ENCODE peak calls at places on chromosomes 13 and 19, in nine cellular contexts. W is MM.1S, G is psoas muscle, R is left ventricle myocardium inferior, D is AG04450, V is ovary, T is MG63, H is cardiac muscle cell, U is Karpas-422. B is an unnamed sample.

GRCh38 chr19:6489278-6490061 is 7.9 kb upstream of the DENND1C start:
- DNase-seq in W (peak; percentile 58), G (no peak), R (no peak), D (no peak), V (no peak), T (no peak), H (no peak), U (peak; percentile 90), B (no peak)

GRCh38 chr13:89383891-89384290 is 1712.7 kb downstream of the SLITRK5 start:
- DNase-seq in W (no peak), G (no peak), R (no peak), D (no peak), V (no peak), T (no peak), H (no peak), U (no peak), B (no peak)

GRCh38 chr19:1408300-1409203 is 1.2 kb downstream of the DAZAP1 start:
- DNase-seq in W (peak; percentile 59), G (peak; percentile 77), R (peak; percentile 59), D (no peak), V (peak; percentile 68), T (no peak), H (peak; percentile 70), U (peak; percentile 80), B (peak; percentile 40)

GRCh38 chr19:12757544-12758274 is 6.1 kb downstream of the BEST2 start:
- DNase-seq in W (peak; percentile 40), G (peak; percentile 85), R (peak; percentile 61), D (no peak), V (peak; percentile 84), T (peak; percentile 71), H (peak; percentile 76), U (peak; percentile 85), B (peak; percentile 80)

GRCh38 chr19:45469835-45470146 is 2.0 kb downstream of the FOSB start:
- DNase-seq in W (peak; percentile 85), G (no peak), R (no peak), D (no peak), V (no peak), T (peak; percentile 82), H (peak; percentile 95), U (peak; percentile 95), B (peak; percentile 96)

GRCh38 chr13:73158851-73159250 is 100.0 kb downstream of the KLF5 start:
- DNase-seq in W (no peak), G (no peak), R (no peak), D (peak; percentile 30), V (no peak), T (peak; percentile 24), H (no peak), U (no peak), B (no peak)

GRCh38 chr13:66556306-66556705 is 673.8 kb downstream of the PCDH9 start:
- DNase-seq in W (no peak), G (no peak), R (no peak), D (no peak), V (no peak), T (no peak), H (no peak), U (no peak), B (no peak)

GRCh38 chr13:47085346-47085745 is 188.5 kb upstream of the HTR2A start:
- DNase-seq in W (no peak), G (no peak), R (no peak), D (no peak), V (no peak), T (no peak), H (no peak), U (no peak), B (no peak)

GRCh38 chr13:95559100-95559499 is 6.6 kb downstream of the CLDN10 start:
- DNase-seq in W (no peak), G (no peak), R (no peak), D (no peak), V (no peak), T (no peak), H (no peak), U (no peak), B (no peak)

GRCh38 chr19:47028372-47028672 is 8.7 kb downstream of the NPAS1 start:
- DNase-seq in W (no peak), G (no peak), R (no peak), D (no peak), V (no peak), T (no peak), H (no peak), U (no peak), B (no peak)

GRCh38 chr19:6103217-6103644 is 7.1 kb downstream of the RFX2 start:
- DNase-seq in W (no peak), G (peak; percentile 72), R (peak; percentile 72), D (peak; percentile 56), V (peak; percentile 72), T (peak; percentile 95), H (no peak), U (no peak), B (peak; percentile 44)

GRCh38 chr13:54232700-54233099 is 1204.1 kb downstream of the OLFM4 start:
- DNase-seq in W (no peak), G (no peak), R (no peak), D (no peak), V (no peak), T (no peak), H (no peak), U (no peak), B (no peak)

GRCh38 chr13:49935171-49936084 is 712 bp downstream of the SPRYD7 start:
- DNase-seq in W (peak; percentile 45), G (no peak), R (peak; percentile 36), D (no peak), V (no peak), T (peak; percentile 78), H (no peak), U (peak; percentile 65), B (peak; percentile 63)

GRCh38 chr19:34260771-34261173 is 6.4 kb downstream of the GARRE1 start:
- DNase-seq in W (no peak), G (no peak), R (no peak), D (no peak), V (no peak), T (no peak), H (peak; percentile 22), U (no peak), B (no peak)

GRCh38 chr19:16509141-16510061 is 13.2 kb downstream of the C19orf44 start:
- DNase-seq in W (no peak), G (no peak), R (peak; percentile 44), D (peak; percentile 20), V (no peak), T (no peak), H (no peak), U (no peak), B (peak; percentile 91)

DNA sequence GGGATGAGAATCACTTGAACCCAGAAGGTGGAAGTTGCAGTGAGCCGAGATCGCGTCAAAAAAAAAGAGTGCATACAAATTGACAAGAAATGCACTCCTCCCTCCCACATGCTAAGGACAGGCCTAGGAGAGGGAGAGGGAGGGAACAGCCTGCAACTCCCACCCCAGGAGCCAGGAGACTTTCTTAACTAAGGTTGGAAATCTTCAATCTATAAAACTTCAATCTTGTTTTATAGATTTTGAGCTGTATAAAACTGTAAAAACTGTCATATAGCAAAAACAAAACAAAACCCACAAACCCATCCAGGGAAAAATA is 1.3 kb upstream of the SYCN start:
- DNase-seq in W (no peak), G (no peak), R (no peak), D (no peak), V (no peak), T (no peak), H (no peak), U (no peak), B (no peak)
- H3K4me3 ChIP-seq in W (no peak overlapping the region), G (no peak overlapping the region), R (no peak overlapping the region), D (no peak overlapping the region), V (no peak overlapping the region), T (no peak overlapping the region), H (no peak overlapping the region), U (no peak overlapping the region), B (no peak overlapping the region)

DNA sequence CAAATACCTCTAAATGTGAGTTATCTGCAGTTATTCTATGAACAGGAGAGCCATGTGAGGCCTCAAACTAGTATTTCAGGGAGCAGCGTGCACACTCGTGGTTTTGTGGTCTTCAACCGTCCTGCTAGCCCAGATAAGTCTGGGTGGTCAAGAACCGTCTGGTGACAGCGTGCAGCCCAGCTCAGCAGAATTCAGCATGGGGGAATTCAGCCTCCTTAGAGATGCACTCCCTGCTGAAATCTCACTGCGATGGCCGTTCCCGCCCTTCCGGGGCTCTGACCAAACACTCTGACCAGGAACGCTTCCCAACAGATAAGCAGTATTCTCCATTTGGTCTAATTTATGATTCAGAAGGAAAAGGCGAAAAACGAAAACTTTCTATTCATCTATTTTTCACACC is 3.1 kb downstream of the ANKRD27 start:
- DNase-seq in W (no peak), G (peak; percentile 19), R (no peak), D (no peak), V (no peak), T (no peak), H (no peak), U (no peak), B (no peak)
- H3K4me3 ChIP-seq in W (no peak overlapping the region), G (no peak overlapping the region), R (no peak overlapping the region), D (no peak overlapping the region), V (no peak overlapping the region), T (no peak overlapping the region), H (no peak overlapping the region), U (no peak overlapping the region), B (no peak overlapping the region)

DNA sequence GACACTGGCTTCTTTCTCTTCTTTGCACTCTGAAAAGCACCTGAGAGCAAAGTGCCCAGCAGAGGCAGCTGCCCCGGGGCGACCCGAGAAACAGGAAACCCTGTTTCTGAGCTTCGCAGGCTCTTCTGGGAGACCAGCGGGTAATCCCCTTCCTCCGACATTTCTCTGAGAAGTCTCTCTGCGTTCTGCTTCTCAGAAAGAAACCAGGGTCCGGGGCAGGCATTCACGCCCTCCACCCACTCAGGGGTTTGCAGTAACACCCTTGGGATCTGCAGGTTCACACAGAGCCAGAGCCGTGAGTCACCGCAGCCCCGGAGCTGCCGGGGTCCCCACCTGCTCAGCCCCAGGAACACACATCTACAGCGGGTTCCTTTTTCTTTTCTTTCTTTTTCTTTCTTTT is 86.0 kb downstream of the GADD45B start:
- DNase-seq in W (peak; percentile 94), G (no peak), R (peak; percentile 8), D (no peak), V (peak; percentile 15), T (no peak), H (no peak), U (peak; percentile 48), B (no peak)
- H3K4me3 ChIP-seq in W (peak overlapping the region; percentile 49), G (no peak overlapping the region), R (no peak overlapping the region), D (no peak overlapping the region), V (no peak overlapping the region), T (no peak overlapping the region), H (no peak overlapping the region), U (peak overlapping the region; percentile 25), B (no peak overlapping the region)

GRCh38 chr13:27967203-27967735 is 1.8 kb downstream of the CDX2 start:
- DNase-seq in W (no peak), G (no peak), R (no peak), D (no peak), V (no peak), T (no peak), H (no peak), U (no peak), B (no peak)

GRCh38 chr13:27969073-27969865 is at the start of gene CDX2:
- DNase-seq in W (no peak), G (no peak), R (no peak), D (no peak), V (no peak), T (peak; percentile 10), H (no peak), U (no peak), B (no peak)

GRCh38 chr13:27967736-27968315 is 1.3 kb downstream of the CDX2 start:
- DNase-seq in W (no peak), G (no peak), R (no peak), D (no peak), V (no peak), T (no peak), H (no peak), U (no peak), B (no peak)

GRCh38 chr13:27969866-27970229 is 733 bp upstream of the CDX2 start:
- DNase-seq in W (no peak), G (no peak), R (no peak), D (no peak), V (no peak), T (no peak), H (no peak), U (no peak), B (no peak)

GRCh38 chr13:27968316-27969072 is 621 bp downstream of the CDX2 start:
- DNase-seq in W (no peak), G (no peak), R (no peak), D (no peak), V (no peak), T (peak; percentile 42), H (no peak), U (no peak), B (no peak)
- H3K4me3 ChIP-seq in W (no peak overlapping the region), G (no peak overlapping the region), R (peak overlapping the region; percentile 27), D (no peak overlapping the region), V (peak overlapping the region; percentile 34), T (peak overlapping the region; percentile 37), H (peak overlapping the region; percentile 9), U (no peak overlapping the region), B (no peak overlapping the region)

B was measured in testis.